ENCODE peak calls at places on chromosome 14, in nine cellular contexts. F is transverse colon, T is Peyer's patch, S is upper lobe of left lung, W is small intestine, O is OCI-LY7, Y is neural progenitor cell, X is uterus, U is AG04450. L is an unnamed sample.
A peak's percentile ranks its signal among the peaks of the same experiment; 100 is the strongest.

GRCh38 chr14:22432348-22432976 is 156.6 kb downstream of the DAD1 start:
- DNase-seq in X (peak; percentile 62), W (peak; percentile 90), F (peak; percentile 53), O (peak; percentile 94), U (peak; percentile 74), T (no peak), Y (no peak), S (no peak), L (peak; percentile 95)

GRCh38 chr14:28321475-28322244 is 444.9 kb upstream of the FOXG1 start:
- DNase-seq in W (no peak), O (no peak), U (no peak), T (no peak), S (no peak), F (no peak), Y (no peak), X (no peak), L (peak; percentile 71)

GRCh38 chr14:76193696-76194095 is 42.0 kb downstream of the GPATCH2L start:
- DNase-seq in O (no peak), Y (no peak), S (no peak), F (no peak), X (no peak), T (no peak), U (no peak), W (no peak), L (no peak)

GRCh38 chr14:79861111-79861510 is 350.2 kb downstream of the DIO2 start:
- DNase-seq in X (no peak), S (no peak), Y (no peak), W (no peak), F (no peak), U (no peak), O (no peak), T (no peak), L (no peak)

GRCh38 chr14:49203676-49204075 is 382.5 kb downstream of the RPS29 start:
- DNase-seq in W (no peak), U (no peak), X (no peak), T (no peak), F (no peak), S (no peak), O (no peak), Y (no peak), L (no peak)

GRCh38 chr14:68377459-68377858 is 415.4 kb downstream of the ZFP36L1 start:
- DNase-seq in Y (peak; percentile 14), X (peak; percentile 46), S (no peak), O (peak; percentile 56), W (peak; percentile 59), F (peak; percentile 76), U (no peak), T (peak; percentile 86), L (no peak)

GRCh38 chr14:104367811-104368750 is 211.5 kb upstream of the C14orf180 start:
- DNase-seq in S (peak; percentile 77), F (no peak), X (no peak), O (no peak), U (no peak), W (no peak), T (no peak), Y (no peak), L (no peak)

GRCh38 chr14:51653096-51653814 is 1.5 kb downstream of the FRMD6 start:
- DNase-seq in W (no peak), Y (peak; percentile 53), T (no peak), O (peak; percentile 48), U (no peak), S (no peak), X (peak; percentile 42), F (no peak), L (peak; percentile 89)

GRCh38 chr14:33774866-33775519 is 175.9 kb downstream of the EGLN3 start:
- DNase-seq in S (no peak), X (no peak), W (peak; percentile 15), U (no peak), T (no peak), F (no peak), Y (no peak), O (no peak), L (peak; percentile 47)

GRCh38 chr14:70052990-70053389 is 135.8 kb downstream of the SLC8A3 start:
- DNase-seq in W (no peak), X (no peak), F (no peak), T (no peak), O (peak; percentile 8), Y (peak; percentile 86), S (no peak), U (no peak), L (peak; percentile 9)

GRCh38 chr14:50335989-50336391 is 23.9 kb downstream of the DMAC2L start:
- DNase-seq in F (no peak), X (no peak), U (no peak), W (no peak), S (no peak), Y (peak; percentile 42), O (no peak), T (no peak), L (peak; percentile 40)

GRCh38 chr14:91326514-91326832 is 82.0 kb upstream of the GPR68 start:
- DNase-seq in X (no peak), T (no peak), S (no peak), W (peak; percentile 72), Y (no peak), F (no peak), U (no peak), O (no peak), L (no peak)

GRCh38 chr14:93044601-93045000 is 71.1 kb downstream of the ITPK1 start:
- DNase-seq in W (peak; percentile 46), O (no peak), Y (no peak), T (peak; percentile 77), S (no peak), X (no peak), U (no peak), F (no peak), L (no peak)

GRCh38 chr14:93045965-93046695 is 69.6 kb downstream of the ITPK1 start:
- DNase-seq in W (peak; percentile 92), O (no peak), X (no peak), T (no peak), U (peak; percentile 47), F (no peak), Y (no peak), S (no peak), L (peak; percentile 95)

GRCh38 chr14:93046696-93047050 is 69.1 kb downstream of the ITPK1 start:
- DNase-seq in S (no peak), U (no peak), F (no peak), W (no peak), Y (no peak), O (no peak), X (no peak), T (no peak), L (no peak)

GRCh38 chr14:93044116-93044515 is 71.6 kb downstream of the ITPK1 start:
- DNase-seq in Y (no peak), X (no peak), T (no peak), W (peak; percentile 84), U (no peak), S (no peak), F (no peak), O (no peak), L (no peak)

DNA sequence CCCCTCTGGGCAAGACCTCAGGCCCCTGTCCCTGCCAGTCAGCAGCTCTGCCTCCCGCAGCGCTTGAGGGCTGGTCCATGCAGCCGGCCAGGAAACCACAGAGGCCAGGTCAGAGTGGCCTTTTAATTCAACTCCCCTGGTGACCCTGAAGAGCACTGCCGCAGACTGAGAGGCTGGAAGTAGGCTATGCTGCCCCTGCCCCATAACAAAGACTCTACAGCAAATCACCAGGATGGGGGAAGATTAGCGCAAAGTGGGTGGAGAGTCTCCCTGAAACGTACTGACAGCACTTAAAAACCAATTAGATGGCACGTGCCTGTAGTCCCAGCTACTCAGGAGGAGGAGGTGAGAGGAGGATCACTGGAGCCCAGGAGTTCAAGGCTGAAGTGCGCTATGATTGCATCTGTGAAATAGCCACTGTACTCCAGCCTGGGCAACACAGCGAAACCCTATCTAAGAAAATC is 70.5 kb downstream of the ITPK1 start:
- DNase-seq in F (no peak), T (no peak), W (peak; percentile 82), O (no peak), Y (peak; percentile 86), X (no peak), S (no peak), U (no peak), L (peak; percentile 13)
- H3K27ac ChIP-seq in F (peak overlapping the region; percentile 89), T (peak overlapping the region; percentile 91), W (peak overlapping the region; percentile 97), O (no peak overlapping the region), Y (no peak overlapping the region), X (peak overlapping the region; percentile 74), S (peak overlapping the region; percentile 77), U (no peak overlapping the region), L (no peak overlapping the region)

DNA sequence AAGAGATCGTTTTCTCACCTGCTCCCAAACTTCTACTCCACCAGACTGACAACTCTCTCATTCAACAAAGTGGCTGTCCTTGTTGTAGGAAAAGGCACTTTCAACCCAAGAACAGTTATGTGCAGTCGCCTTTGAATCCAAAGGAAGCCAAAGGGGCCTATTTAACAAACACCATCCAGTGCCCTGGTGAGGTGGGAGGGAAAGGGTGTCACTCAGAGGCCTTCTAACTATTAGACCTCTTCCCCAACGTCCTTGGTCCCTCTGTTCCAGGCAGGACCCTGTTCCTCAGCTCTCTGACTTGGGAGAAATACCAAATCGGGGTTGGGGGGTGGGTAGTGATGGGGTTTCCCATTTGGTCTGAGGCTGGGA is 3.2 kb downstream of the SIX4 start:
- DNase-seq in S (no peak), Y (peak; percentile 30), T (no peak), O (no peak), W (no peak), X (no peak), U (no peak), F (no peak), L (no peak)
- H3K27ac ChIP-seq in S (no peak overlapping the region), Y (no peak overlapping the region), T (no peak overlapping the region), O (no peak overlapping the region), W (no peak overlapping the region), X (no peak overlapping the region), U (peak overlapping the region; percentile 58), F (no peak overlapping the region), L (no peak overlapping the region)

GRCh38 chr14:92513204-92513965 is at the start of gene RIN3:
- DNase-seq in U (peak; percentile 27), W (peak; percentile 32), F (peak; percentile 61), T (peak; percentile 72), X (peak; percentile 46), Y (peak; percentile 78), S (peak; percentile 94), O (no peak), L (peak; percentile 68)
- H3K27ac ChIP-seq in U (peak within 1 kb of the TSS; percentile 52), W (peak within 1 kb of the TSS; percentile 88), F (peak within 1 kb of the TSS; percentile 94), T (peak within 1 kb of the TSS; percentile 89), X (peak within 1 kb of the TSS; percentile 85), Y (no peak within 1 kb of the TSS), S (peak within 1 kb of the TSS; percentile 94), O (no peak within 1 kb of the TSS), L (peak within 1 kb of the TSS; percentile 83)

DNA sequence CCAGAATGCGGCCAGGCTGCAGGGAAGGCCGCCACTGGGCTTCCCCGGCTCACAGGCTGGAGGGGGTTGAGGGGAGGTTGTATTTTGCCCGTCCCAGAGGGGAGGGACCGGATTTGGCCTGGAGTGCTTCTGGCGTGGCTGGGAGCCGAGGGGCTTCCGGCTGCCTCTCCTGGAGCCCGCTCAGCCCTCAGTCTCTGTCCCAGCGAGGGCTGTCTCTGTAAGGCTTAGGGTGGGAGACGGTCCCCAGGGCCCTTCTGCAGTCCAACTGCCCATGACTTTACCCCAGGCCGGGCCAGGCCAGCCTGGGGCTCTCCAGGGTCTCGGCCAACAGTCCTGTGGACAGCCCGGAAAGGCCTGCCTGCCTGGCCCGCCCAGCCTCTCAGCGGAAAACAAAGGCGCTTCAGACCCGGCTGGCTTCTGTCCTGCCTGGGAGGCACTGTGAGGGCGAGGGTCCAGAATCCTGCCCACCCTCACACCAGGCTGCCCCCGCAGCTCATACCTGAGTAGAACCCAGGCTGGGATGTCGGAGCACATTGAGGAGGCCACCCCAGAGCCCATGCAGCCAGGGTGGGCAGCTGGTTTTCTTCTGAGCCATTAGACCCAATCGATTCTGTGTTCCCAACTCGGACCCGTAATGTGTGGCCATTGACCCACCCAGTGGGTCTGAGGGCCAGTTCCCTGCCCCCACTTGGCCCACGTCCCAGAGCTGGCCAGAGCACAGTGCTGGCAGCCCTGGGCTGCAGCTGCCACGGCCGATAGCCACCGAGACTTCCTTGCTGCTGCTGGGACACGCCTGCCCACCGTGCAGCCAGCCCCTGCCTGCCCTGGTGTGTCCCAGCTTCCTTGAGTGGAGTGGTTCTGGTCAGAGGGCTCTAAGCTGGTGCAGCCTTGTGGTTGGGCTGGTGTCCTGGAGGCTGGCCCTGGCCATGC is 1.6 kb downstream of the CRIP2 start:
- DNase-seq in U (no peak), S (no peak), O (no peak), X (no peak), Y (peak; percentile 34), T (no peak), W (no peak), F (no peak), L (peak; percentile 40)
- H3K27ac ChIP-seq in U (peak overlapping the region; percentile 47), S (peak overlapping the region; percentile 93), O (no peak overlapping the region), X (peak overlapping the region; percentile 79), Y (no peak overlapping the region), T (peak overlapping the region; percentile 93), W (peak overlapping the region; percentile 86), F (peak overlapping the region; percentile 90), L (peak overlapping the region; percentile 87)